ENCODE peak calls at places on chromosomes 3 and 15, in four cellular contexts. A is HEK293T, X is K562, N is GM12878. I is an unnamed sample.

GRCh38 chr3:150327678-150328667 is 80.1 kb upstream of the TSC22D2 start:
- DNase-seq in A (no peak), X (no peak), N (no peak), I (no peak)

GRCh38 chr3:149646181-149646766 is 11.6 kb downstream of the WWTR1 start:
- DNase-seq in X (peak), N (no peak), A (no peak), I (no peak)

GRCh38 chr3:63331520-63331919 is 53.4 kb downstream of the SYNPR start:
- DNase-seq in N (no peak), X (no peak), A (no peak), I (no peak)

GRCh38 chr15:68644996-68645395 is 66.2 kb downstream of the CORO2B start:
- DNase-seq in N (no peak), A (no peak), X (no peak), I (no peak)

GRCh38 chr15:92576597-92577200 is 78.9 kb downstream of the FAM174B start:
- DNase-seq in A (no peak), N (no peak), X (no peak), I (no peak)

GRCh38 chr3:176920806-176921205 is 276.5 kb downstream of the TBL1XR1 start:
- DNase-seq in X (no peak), N (no peak), A (no peak), I (peak)

GRCh38 chr15:101068961-101069734 is 150.0 kb downstream of the LRRK1 start:
- DNase-seq in X (peak), N (no peak), A (peak), I (peak)

GRCh38 chr15:31409196-31409595 is 82.6 kb downstream of the KLF13 start:
- DNase-seq in A (no peak), N (no peak), X (no peak), I (no peak)

GRCh38 chr3:157390713-157391515 is 45.7 kb upstream of the PTX3 start:
- DNase-seq in N (no peak), X (no peak), A (no peak), I (no peak)

GRCh38 chr3:18559323-18559972 is 134.3 kb upstream of the SATB1 start:
- DNase-seq in N (no peak), A (peak), X (peak), I (peak)

GRCh38 chr3:33417051-33417673 is 23.0 kb downstream of the UBP1 start:
- DNase-seq in X (no peak), N (no peak), A (no peak), I (no peak)

GRCh38 chr3:144127700-144128099 is 156.1 kb downstream of the DIPK2A start:
- DNase-seq in X (no peak), A (no peak), N (no peak), I (no peak)

DNA sequence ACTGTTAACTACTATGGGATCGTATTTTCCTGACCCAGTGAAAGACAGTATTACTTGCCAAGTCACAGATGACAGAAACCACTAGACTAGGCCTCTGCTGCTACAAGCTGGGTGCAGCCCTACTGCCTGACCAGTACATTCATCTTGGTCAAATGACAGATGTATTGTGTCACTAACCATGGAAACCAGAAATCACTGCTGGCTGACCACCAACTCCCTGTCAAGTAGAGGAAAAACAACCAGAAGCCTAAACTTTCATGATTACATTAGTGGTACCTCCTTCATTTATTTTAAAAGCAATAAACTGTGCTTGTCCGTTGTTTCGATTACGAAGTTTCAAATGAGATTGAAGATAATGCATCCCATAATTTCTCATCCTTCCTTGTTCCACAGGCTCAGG is 309.8 kb downstream of the LSAMP start:
- DNase-seq in A (no peak), N (no peak), X (no peak), I (no peak)
- TF ChIP-seq TARDBP in A (no peak), N (no peak), X (no peak), I (no peak)

DNA sequence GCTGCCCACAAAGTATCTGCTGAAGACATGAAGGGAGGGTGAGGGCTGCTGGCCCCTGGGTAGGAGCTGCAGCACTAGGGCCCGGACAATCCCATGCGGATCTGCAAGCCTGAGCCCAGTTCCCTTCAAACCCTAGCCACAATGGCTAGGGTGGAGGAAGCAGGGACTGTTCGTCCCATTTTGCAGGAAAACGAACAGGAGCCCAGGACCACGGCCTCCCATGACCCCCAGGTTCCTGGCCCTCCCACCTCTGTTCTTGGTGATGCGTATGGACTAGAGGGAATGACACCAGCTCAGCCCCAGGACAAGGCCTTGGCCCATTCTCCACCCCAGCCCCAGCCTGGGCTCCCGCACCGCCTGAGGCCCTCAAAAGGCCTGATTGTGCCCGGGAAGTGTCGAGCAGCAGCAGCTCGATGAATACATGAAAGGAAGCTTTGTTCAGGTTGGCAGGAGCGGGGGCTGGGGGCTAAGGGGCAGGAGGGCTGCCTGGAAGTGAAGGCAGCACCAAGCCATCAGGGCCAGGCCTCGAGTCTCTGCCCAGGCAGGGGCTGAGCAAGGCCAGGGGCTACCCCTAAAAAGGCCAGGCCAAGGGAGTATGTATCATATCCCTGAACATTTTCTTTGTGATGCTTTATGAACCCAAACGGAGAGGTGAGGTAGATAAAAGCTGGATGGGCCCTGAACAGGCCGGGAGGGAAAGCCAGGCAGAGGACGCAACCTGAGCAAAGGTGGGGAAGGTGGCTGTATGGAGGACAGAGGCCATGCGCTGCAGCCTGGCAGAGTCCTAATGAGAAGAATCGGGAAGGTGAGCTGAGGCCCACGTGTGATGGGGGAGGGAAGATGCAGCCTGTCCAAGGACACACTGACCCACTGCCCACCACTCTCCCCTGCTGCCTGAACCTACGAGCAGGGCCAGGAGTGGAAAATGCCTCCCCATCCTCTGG is 12.2 kb downstream of the SEMA7A start:
- DNase-seq in A (no peak), X (no peak), N (no peak), I (peak)
- TF ChIP-seq TARDBP in A (no peak), X (no peak), N (no peak), I (no peak)

GRCh38 chr15:69723404-69724097 is 270.9 kb downstream of the RPLP1 start:
- DNase-seq in N (no peak), X (no peak), A (no peak), I (no peak)
- TF ChIP-seq TARDBP in N (no peak), X (no peak), A (no peak), I (no peak)

DNA sequence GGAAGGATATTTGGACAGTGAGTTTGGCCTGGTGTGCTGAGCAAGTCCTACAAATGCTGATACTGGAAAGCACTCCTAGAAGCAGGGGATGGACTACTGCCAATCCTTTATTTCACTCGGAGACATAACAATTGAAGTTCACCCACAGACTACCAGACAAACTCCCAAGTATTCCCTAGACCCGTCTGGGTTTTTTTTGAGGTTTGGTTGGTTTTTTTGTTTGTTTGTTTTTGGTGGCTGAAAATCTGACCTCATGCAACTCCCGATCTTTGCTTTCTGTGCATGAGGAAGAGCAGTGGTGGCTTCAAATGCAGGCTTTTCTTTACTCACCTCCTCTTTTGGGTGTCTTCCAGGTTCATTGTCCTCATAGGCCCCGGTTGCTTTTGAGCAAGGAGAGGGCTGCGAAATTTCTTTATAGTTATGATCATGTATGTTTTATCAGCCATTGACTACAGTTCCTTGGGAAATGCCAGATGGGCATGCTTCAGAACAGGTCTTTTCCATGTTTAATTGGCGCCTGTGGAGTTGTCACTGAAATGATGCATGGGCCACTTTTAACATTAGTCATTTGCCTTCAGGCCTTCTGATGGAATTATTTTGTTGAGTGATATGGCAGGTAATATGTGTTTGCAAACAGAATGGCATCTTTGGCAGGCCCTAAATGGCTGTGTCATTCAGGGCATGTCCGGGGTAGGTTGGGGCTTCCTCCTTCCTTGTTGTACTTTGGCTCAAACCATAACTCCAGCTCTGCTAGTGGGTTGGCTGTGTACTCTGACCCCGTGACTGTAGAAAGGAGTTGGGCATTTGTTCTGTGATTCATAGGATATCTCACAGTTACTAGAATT is 81.3 kb upstream of the ZBED2 start:
- DNase-seq in N (no peak), X (no peak), A (no peak), I (peak)
- TF ChIP-seq TARDBP in N (no peak), X (no peak), A (no peak), I (no peak)

GRCh38 chr3:131738095-131738494 is 235.3 kb upstream of the MRPL3 start:
- DNase-seq in A (no peak), N (no peak), X (no peak), I (no peak)

GRCh38 chr3:131739211-131739610 is 236.4 kb upstream of the MRPL3 start:
- DNase-seq in X (no peak), N (no peak), A (no peak), I (no peak)

GRCh38 chr3:131743126-131743525 is 240.4 kb upstream of the MRPL3 start:
- DNase-seq in N (no peak), X (no peak), A (no peak), I (no peak)
- TF ChIP-seq TARDBP in N (no peak), X (no peak), A (no peak), I (no peak)